ENCODE peak calls at places on chromosomes 16 and 17, in seven cellular contexts. U is Peyer's patch, O is cardiac muscle cell, P is esophagus squamous epithelium, W is colonic mucosa, S is astrocyte of the spinal cord, F is pancreas. D is an unnamed sample.

GRCh38 chr16:10531582-10531981 is 48.8 kb downstream of the EMP2 start:
- DNase-seq in U (no peak), O (no peak), P (no peak), W (no peak), S (no peak), F (no peak), D (no peak)

GRCh38 chr16:68992521-68992920 is 112.9 kb upstream of the HAS3 start:
- DNase-seq in U (no peak), O (peak), P (no peak), W (no peak), S (peak), F (no peak), D (no peak)

GRCh38 chr17:73895157-73895556 is 250.9 kb upstream of the SDK2 start:
- DNase-seq in U (no peak), O (no peak), P (no peak), W (no peak), S (no peak), F (no peak), D (no peak)

GRCh38 chr16:740459-740763 is 386 bp downstream of the CIAO3 start:
- DNase-seq in U (no peak), O (no peak), P (no peak), W (no peak), S (no peak), F (no peak), D (peak)

GRCh38 chr16:11405331-11406176 is 60.3 kb downstream of the RMI2 start:
- DNase-seq in U (no peak), O (peak), P (no peak), W (peak), S (no peak), F (no peak), D (no peak)

GRCh38 chr17:37608369-37609169 is 649 bp downstream of the SYNRG start:
- DNase-seq in U (no peak), O (peak), P (no peak), W (peak), S (peak), F (no peak), D (no peak)

GRCh38 chr17:13626703-13627102 is 25.0 kb upstream of the HS3ST3A1 start:
- DNase-seq in U (no peak), O (peak), P (no peak), W (no peak), S (peak), F (no peak), D (no peak)

GRCh38 chr17:75773121-75773807 is 8.3 kb upstream of the GALK1 start:
- DNase-seq in U (peak), O (no peak), P (no peak), W (no peak), S (no peak), F (peak), D (no peak)

GRCh38 chr16:12971216-12971615 is 69.8 kb downstream of the SHISA9 start:
- DNase-seq in U (no peak), O (no peak), P (no peak), W (no peak), S (peak), F (no peak), D (no peak)

DNA sequence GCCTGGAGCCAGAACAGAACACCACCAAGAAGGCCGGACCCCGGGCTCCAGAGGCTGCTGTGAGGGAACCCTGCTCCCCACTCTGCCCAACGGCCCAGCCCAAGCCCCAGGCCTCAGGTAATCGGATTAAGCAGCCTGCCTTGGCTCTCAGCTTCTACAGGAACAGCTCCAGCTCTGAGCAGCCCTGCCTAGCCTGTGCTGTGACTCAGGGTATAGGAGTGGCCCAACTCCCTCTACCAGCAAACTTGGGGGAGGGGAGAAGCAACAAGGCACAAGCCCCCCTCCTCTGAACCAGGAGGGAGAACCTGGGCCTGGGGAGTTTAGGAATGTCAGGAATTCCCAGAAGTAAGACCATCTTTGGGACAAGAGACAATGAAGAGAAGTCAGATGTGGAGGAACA is 849 bp upstream of the SOX15 start:
- DNase-seq in U (no peak), O (no peak), P (no peak), W (no peak), S (peak), F (no peak), D (no peak)
- H3K4me3 ChIP-seq in U (no peak), O (no peak), P (peak), W (no peak), S (no peak), F (no peak), D (no peak)

GRCh38 chr17:79036181-79036580 is 12.2 kb downstream of the C1QTNF1 start:
- DNase-seq in U (no peak), O (no peak), P (no peak), W (no peak), S (no peak), F (no peak), D (no peak)
- H3K4me3 ChIP-seq in U (no peak), O (no peak), P (no peak), W (no peak), S (no peak), F (no peak), D (no peak)

DNA sequence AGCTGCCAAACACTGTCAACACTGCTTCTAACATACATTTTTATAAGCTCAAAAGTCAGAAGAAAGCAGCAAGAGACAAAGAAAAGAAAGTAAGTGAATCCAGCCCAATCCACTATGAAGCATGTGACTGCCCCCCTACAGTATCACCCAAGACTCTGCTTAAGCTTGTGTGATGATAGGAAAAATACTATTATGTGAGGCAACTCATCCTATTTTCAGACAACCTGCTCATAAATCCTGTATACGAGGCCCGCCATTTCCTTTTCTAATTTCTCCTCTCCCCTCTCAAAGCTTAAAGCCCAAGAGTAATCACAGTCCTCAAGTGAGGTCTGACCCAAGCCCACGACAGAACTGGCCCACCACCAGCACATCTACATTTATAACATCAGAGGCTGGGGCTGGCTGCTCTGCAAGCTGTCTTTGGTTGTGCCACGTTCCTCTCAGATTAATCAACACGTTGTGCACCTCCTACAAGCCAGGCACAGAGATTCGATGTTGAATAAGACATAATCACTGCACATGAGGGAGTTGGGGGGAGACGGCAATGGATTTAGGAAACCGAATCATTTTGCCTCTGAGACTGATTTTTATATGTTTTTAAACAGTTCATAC is 16.2 kb downstream of the USP31 start:
- DNase-seq in U (no peak), O (peak), P (no peak), W (no peak), S (peak), F (no peak), D (no peak)
- H3K4me3 ChIP-seq in U (no peak), O (no peak), P (peak), W (no peak), S (peak), F (no peak), D (no peak)

GRCh38 chr17:27805520-27806146 is 5.3 kb upstream of the NOS2 start:
- DNase-seq in U (peak), O (peak), P (peak), W (peak), S (peak), F (peak), D (peak)
- H3K4me3 ChIP-seq in U (peak), O (no peak), P (peak), W (peak), S (peak), F (no peak), D (no peak)

GRCh38 chr16:90019201-90019542 is at the start of gene DBNDD1:
- DNase-seq in U (no peak), O (no peak), P (no peak), W (no peak), S (no peak), F (no peak), D (no peak)
- H3K4me3 ChIP-seq in U (peak), O (peak), P (peak), W (peak), S (peak), F (peak), D (peak)